ENCODE peak calls at places on chromosomes 16 and 17, in six cellular contexts. F is skeletal muscle cell; X is suprapubic skin; U is mucosa of gallbladder; L is CD4-positive, alpha-beta T cell; S is IMR-90. Q is an unnamed sample.

GRCh38 chr17:61413654-61414133 is 14.1 kb downstream of the TBX2 start:
- DNase-seq in L (no peak), S (no peak), U (no peak), F (no peak), X (no peak), Q (no peak)

GRCh38 chr16:87149051-87149450 is 168.1 kb downstream of the C16orf95 start:
- DNase-seq in F (no peak), L (no peak), S (peak), X (no peak), U (no peak), Q (peak)

GRCh38 chr17:42913527-42913926 is 12.9 kb downstream of the G6PC1 start:
- DNase-seq in S (peak), U (no peak), X (no peak), L (no peak), F (no peak), Q (peak)

GRCh38 chr17:64024781-64025731 is 4.6 kb upstream of the ICAM2 start:
- DNase-seq in S (peak), X (peak), U (no peak), L (peak), F (no peak), Q (peak)

GRCh38 chr17:68299817-68300216 is 8.5 kb downstream of the ARSG start:
- DNase-seq in F (no peak), L (no peak), X (no peak), S (no peak), U (no peak), Q (no peak)

GRCh38 chr17:50944054-50944901 is 78.1 kb upstream of the TOB1 start:
- DNase-seq in X (peak), U (peak), F (no peak), L (peak), S (peak), Q (peak)

GRCh38 chr17:72659811-72660210 is 432.7 kb downstream of the SLC39A11 start:
- DNase-seq in U (no peak), L (no peak), F (no peak), S (no peak), X (no peak), Q (no peak)

GRCh38 chr17:71666047-71666446 is 454.8 kb upstream of the SOX9 start:
- DNase-seq in L (no peak), F (no peak), U (no peak), X (no peak), S (no peak), Q (no peak)

GRCh38 chr16:68486671-68487495 is 38.6 kb upstream of the SMPD3 start:
- DNase-seq in F (no peak), U (peak), L (no peak), X (no peak), S (no peak), Q (no peak)

GRCh38 chr16:89084814-89085612 is 8.6 kb upstream of the ACSF3 start:
- DNase-seq in F (no peak), U (no peak), X (no peak), S (no peak), L (no peak), Q (no peak)

GRCh38 chr17:66829883-66830282 is 5.0 kb upstream of the CACNG5 start:
- DNase-seq in L (no peak), U (no peak), F (no peak), X (peak), S (no peak), Q (no peak)

GRCh38 chr16:10554569-10554968 is 25.8 kb downstream of the EMP2 start:
- DNase-seq in S (no peak), F (no peak), U (no peak), L (no peak), X (no peak), Q (no peak)

GRCh38 chr17:67415291-67415690 is 38.2 kb downstream of the PITPNC1 start:
- DNase-seq in S (no peak), L (no peak), X (no peak), U (no peak), F (no peak), Q (no peak)

GRCh38 chr17:78862073-78863023 is 21.7 kb upstream of the USP36 start:
- DNase-seq in F (peak), X (peak), U (peak), S (peak), L (no peak), Q (peak)

GRCh38 chr17:10316986-10317834 is 55.6 kb downstream of the MYH13 start:
- DNase-seq in L (no peak), S (peak), F (no peak), U (peak), X (peak), Q (peak)

GRCh38 chr16:976389-976931 is 5.1 kb upstream of the SOX8 start:
- DNase-seq in F (no peak), L (peak), X (no peak), U (no peak), S (no peak), Q (no peak)

GRCh38 chr17:14048169-14048568 is 21.1 kb upstream of the COX10 start:
- DNase-seq in L (no peak), S (no peak), U (no peak), F (no peak), X (no peak), Q (no peak)

GRCh38 chr16:31181102-31181830 is 1.3 kb downstream of the FUS start:
- DNase-seq in U (peak), F (no peak), S (peak), X (peak), L (no peak), Q (peak)

GRCh38 chr16:27977966-27978365 is 85.5 kb downstream of the GSG1L start:
- DNase-seq in L (no peak), S (peak), F (no peak), X (no peak), U (peak), Q (no peak)

GRCh38 chr16:12057276-12057675 is 80.7 kb downstream of the SNX29 start:
- DNase-seq in F (peak), X (peak), S (peak), L (no peak), U (no peak), Q (peak)

GRCh38 chr16:15682105-15682570 is 32.1 kb downstream of the NDE1 start:
- DNase-seq in L (peak), X (no peak), F (no peak), U (no peak), S (peak), Q (peak)

GRCh38 chr17:78628547-78629435 is 51.6 kb upstream of the DNAH17 start:
- DNase-seq in U (no peak), F (no peak), S (no peak), X (no peak), L (no peak), Q (no peak)

GRCh38 chr16:50671644-50672260 is 9.4 kb downstream of the SNX20 start:
- DNase-seq in S (peak), F (no peak), X (no peak), U (no peak), L (peak), Q (peak)

GRCh38 chr17:57600092-57600491 is 145.0 kb downstream of the CCDC182 start:
- DNase-seq in S (no peak), X (no peak), F (no peak), U (no peak), L (no peak), Q (no peak)

GRCh38 chr17:22694362-22695227 is 1002.3 kb downstream of the KCNJ18 start:
- DNase-seq in X (no peak), U (no peak), F (no peak), S (no peak), L (no peak), Q (no peak)

GRCh38 chr16:782766-783403 is 5.3 kb downstream of the RPUSD1 start:
- DNase-seq in X (no peak), F (no peak), U (no peak), L (no peak), S (no peak), Q (no peak)

GRCh38 chr16:9065077-9065476 is 26.4 kb upstream of the HAPSTR1 start:
- DNase-seq in L (no peak), U (no peak), X (no peak), S (no peak), F (no peak), Q (no peak)

GRCh38 chr17:32111141-32111771 is 31.0 kb upstream of the RHOT1 start:
- DNase-seq in F (peak), X (no peak), U (peak), S (peak), L (no peak), Q (peak)

GRCh38 chr17:34420254-34420766 is 57.3 kb upstream of the CCL1 start:
- DNase-seq in L (peak), S (peak), F (peak), U (peak), X (peak), Q (peak)

GRCh38 chr17:62871291-62871690 is 63.2 kb upstream of the MARCHF10 start:
- DNase-seq in U (no peak), L (no peak), F (no peak), S (no peak), X (no peak), Q (no peak)

GRCh38 chr16:57899771-57900661 is 70.9 kb downstream of the CNGB1 start:
- DNase-seq in X (no peak), L (peak), S (peak), F (no peak), U (peak), Q (peak)

GRCh38 chr16:8194795-8195194 is 395.5 kb downstream of the TMEM114 start:
- DNase-seq in X (no peak), U (no peak), L (no peak), F (no peak), S (no peak), Q (no peak)

GRCh38 chr16:11896776-11897175 is 19.0 kb downstream of the GSPT1 start:
- DNase-seq in L (no peak), S (peak), F (peak), U (no peak), X (no peak), Q (peak)

GRCh38 chr17:81371910-81372760 is 23.1 kb upstream of the BAHCC1 start:
- DNase-seq in X (no peak), S (peak), F (no peak), L (no peak), U (no peak), Q (peak)

GRCh38 chr16:3767333-3767977 is 50.1 kb upstream of the TRAP1 start:
- DNase-seq in F (no peak), X (no peak), L (peak), S (no peak), U (no peak), Q (no peak)

Q was measured in choroid plexus epithelial cell.